ENCODE peak calls at places on chromosomes 3 and 15, in seven cellular contexts. One of them, this sample, is unnamed. For H3K4me1 and H3K36me3, the result is how much of the 10 kb centered on the place peaks cover.

GRCh38 chr3:107431048-107431297 is 53.7 kb downstream of the CCDC54 start:
- DNase-seq in cardiac muscle cell: no peak
- DNase-seq in astrocyte: no peak
- DNase-seq in CD8-positive, alpha-beta T cell: no peak
- DNase-seq in GM23248: no peak
- DNase-seq in testis: peak
- DNase-seq in HepG2: no peak
- DNase-seq in this sample: peak

GRCh38 chr3:194134231-194134756 is 1.7 kb upstream of the HES1 start:
- DNase-seq in GM23248: peak
- DNase-seq in HepG2: no peak
- DNase-seq in CD8-positive, alpha-beta T cell: no peak
- DNase-seq in testis: peak
- DNase-seq in astrocyte: peak
- DNase-seq in cardiac muscle cell: peak
- DNase-seq in this sample: peak

GRCh38 chr3:158827773-158828172 is 25.9 kb downstream of the MFSD1 start:
- DNase-seq in testis: no peak
- DNase-seq in GM23248: no peak
- DNase-seq in astrocyte: no peak
- DNase-seq in HepG2: no peak
- DNase-seq in cardiac muscle cell: no peak
- DNase-seq in CD8-positive, alpha-beta T cell: no peak
- DNase-seq in this sample: no peak

GRCh38 chr15:73873889-73874511 is 636 bp downstream of the TBC1D21 start:
- DNase-seq in HepG2: peak
- DNase-seq in testis: peak
- DNase-seq in GM23248: peak
- DNase-seq in cardiac muscle cell: peak
- DNase-seq in CD8-positive, alpha-beta T cell: no peak
- DNase-seq in astrocyte: peak
- DNase-seq in this sample: peak

GRCh38 chr15:60548101-60548500 is 69.2 kb upstream of the ICE2 start:
- DNase-seq in cardiac muscle cell: no peak
- DNase-seq in GM23248: no peak
- DNase-seq in testis: no peak
- DNase-seq in CD8-positive, alpha-beta T cell: no peak
- DNase-seq in astrocyte: no peak
- DNase-seq in HepG2: no peak
- DNase-seq in this sample: no peak

GRCh38 chr15:68304611-68305337 is 27.2 kb downstream of the FEM1B start:
- DNase-seq in GM23248: no peak
- DNase-seq in cardiac muscle cell: peak
- DNase-seq in CD8-positive, alpha-beta T cell: no peak
- DNase-seq in HepG2: no peak
- DNase-seq in astrocyte: no peak
- DNase-seq in testis: peak
- DNase-seq in this sample: peak

GRCh38 chr15:70090436-70091291 is 7.1 kb downstream of the TLE3 start:
- DNase-seq in cardiac muscle cell: no peak
- DNase-seq in astrocyte: no peak
- DNase-seq in HepG2: no peak
- DNase-seq in testis: no peak
- DNase-seq in GM23248: no peak
- DNase-seq in CD8-positive, alpha-beta T cell: no peak
- DNase-seq in this sample: peak

GRCh38 chr15:65373163-65373651 is 4.6 kb downstream of the IGDCC3 start:
- DNase-seq in astrocyte: no peak
- DNase-seq in GM23248: no peak
- DNase-seq in testis: no peak
- DNase-seq in CD8-positive, alpha-beta T cell: no peak
- DNase-seq in cardiac muscle cell: no peak
- DNase-seq in HepG2: peak
- DNase-seq in this sample: no peak

GRCh38 chr3:30353711-30354467 is 252.5 kb upstream of the TGFBR2 start:
- DNase-seq in CD8-positive, alpha-beta T cell: peak
- DNase-seq in testis: no peak
- DNase-seq in HepG2: no peak
- DNase-seq in GM23248: no peak
- DNase-seq in astrocyte: no peak
- DNase-seq in cardiac muscle cell: no peak
- DNase-seq in this sample: peak

GRCh38 chr3:13235897-13236296 is 162.7 kb upstream of the IQSEC1 start:
- DNase-seq in HepG2: peak
- DNase-seq in cardiac muscle cell: no peak
- DNase-seq in CD8-positive, alpha-beta T cell: no peak
- DNase-seq in astrocyte: no peak
- DNase-seq in testis: peak
- DNase-seq in GM23248: no peak
- DNase-seq in this sample: no peak

GRCh38 chr3:196941846-196942225 is 492 bp downstream of the NCBP2 start:
- DNase-seq in testis: peak
- DNase-seq in CD8-positive, alpha-beta T cell: peak
- DNase-seq in astrocyte: peak
- DNase-seq in HepG2: no peak
- DNase-seq in cardiac muscle cell: peak
- DNase-seq in GM23248: peak
- DNase-seq in this sample: no peak

GRCh38 chr3:56980798-56981390 is 79.6 kb upstream of the SPATA12 start:
- DNase-seq in cardiac muscle cell: no peak
- DNase-seq in CD8-positive, alpha-beta T cell: no peak
- DNase-seq in testis: no peak
- DNase-seq in HepG2: no peak
- DNase-seq in astrocyte: peak
- DNase-seq in GM23248: peak
- DNase-seq in this sample: no peak

GRCh38 chr15:67509918-67510317 is 11.0 kb upstream of the C15orf61 start:
- DNase-seq in HepG2: no peak
- DNase-seq in astrocyte: no peak
- DNase-seq in CD8-positive, alpha-beta T cell: no peak
- DNase-seq in cardiac muscle cell: no peak
- DNase-seq in GM23248: no peak
- DNase-seq in testis: no peak
- DNase-seq in this sample: no peak

GRCh38 chr15:52010633-52011595 is 8.1 kb upstream of the MAPK6 start:
- DNase-seq in testis: no peak
- DNase-seq in cardiac muscle cell: no peak
- DNase-seq in astrocyte: peak
- DNase-seq in GM23248: peak
- DNase-seq in CD8-positive, alpha-beta T cell: no peak
- DNase-seq in HepG2: peak
- DNase-seq in this sample: no peak

GRCh38 chr3:70056081-70056480 is 56.5 kb downstream of the SAMMSON start:
- DNase-seq in HepG2: no peak
- DNase-seq in CD8-positive, alpha-beta T cell: no peak
- DNase-seq in GM23248: no peak
- DNase-seq in astrocyte: no peak
- DNase-seq in testis: no peak
- DNase-seq in cardiac muscle cell: no peak
- DNase-seq in this sample: no peak

GRCh38 chr3:177647876-177648275 is 450.6 kb upstream of the TBL1XR1 start:
- DNase-seq in GM23248: no peak
- DNase-seq in astrocyte: no peak
- DNase-seq in CD8-positive, alpha-beta T cell: no peak
- DNase-seq in HepG2: no peak
- DNase-seq in testis: no peak
- DNase-seq in cardiac muscle cell: no peak
- DNase-seq in this sample: no peak

DNA sequence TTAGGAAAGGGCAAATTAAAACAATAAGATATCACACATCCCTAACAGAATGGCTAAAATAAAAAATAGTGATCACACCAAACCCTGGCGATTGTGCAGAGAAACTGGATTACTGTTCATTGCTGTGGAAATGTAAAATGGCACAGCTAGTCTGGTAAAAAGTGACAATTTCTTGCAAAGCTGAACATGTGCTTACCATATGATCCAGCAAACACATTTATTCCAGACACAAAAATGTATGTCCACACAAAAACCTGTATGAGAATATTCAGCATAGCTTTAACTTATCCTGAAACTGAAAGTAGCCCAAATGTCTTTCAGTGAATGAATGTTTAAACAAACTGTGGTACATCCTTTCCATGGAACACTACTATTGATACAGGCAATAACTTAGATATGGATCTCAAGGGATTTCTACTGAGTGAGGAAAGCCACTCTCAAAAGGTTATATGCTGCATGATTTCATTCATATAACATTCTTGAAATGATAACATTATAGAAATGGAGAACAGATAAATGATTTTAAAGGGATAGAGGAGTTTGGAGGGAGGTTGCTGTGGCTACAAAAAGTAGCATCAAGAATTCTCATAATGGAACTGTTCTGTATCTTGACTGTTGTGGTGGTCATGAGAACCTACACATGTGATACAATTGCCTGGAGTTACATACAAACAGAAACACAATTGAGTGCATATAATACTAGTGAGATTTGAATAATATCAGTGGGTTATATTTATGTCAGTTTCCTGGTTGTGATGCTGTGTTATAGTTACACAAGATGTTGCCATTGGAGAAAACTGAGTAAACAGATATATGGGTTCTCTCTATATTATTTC is 70.7 kb upstream of the DPH6 start:
- DNase-seq in astrocyte: no peak
- DNase-seq in HepG2: no peak
- DNase-seq in testis: no peak
- DNase-seq in CD8-positive, alpha-beta T cell: no peak
- DNase-seq in GM23248: no peak
- DNase-seq in cardiac muscle cell: no peak
- DNase-seq in this sample: no peak
- H3K4me1 ChIP-seq in astrocyte: under half
- H3K4me1 ChIP-seq in HepG2: under half
- H3K4me1 ChIP-seq in testis: under half
- H3K4me1 ChIP-seq in CD8-positive, alpha-beta T cell: under half
- H3K4me1 ChIP-seq in GM23248: under half
- H3K4me1 ChIP-seq in cardiac muscle cell: under half
- H3K4me1 ChIP-seq in this sample: under half

GRCh38 chr15:30904812-30905211 is 1.1 kb downstream of the FAN1 start:
- DNase-seq in astrocyte: no peak
- DNase-seq in testis: no peak
- DNase-seq in GM23248: no peak
- DNase-seq in CD8-positive, alpha-beta T cell: no peak
- DNase-seq in cardiac muscle cell: no peak
- DNase-seq in HepG2: no peak
- DNase-seq in this sample: no peak

GRCh38 chr15:30906366-30906765 is 2.7 kb downstream of the FAN1 start:
- DNase-seq in astrocyte: no peak
- DNase-seq in CD8-positive, alpha-beta T cell: no peak
- DNase-seq in HepG2: no peak
- DNase-seq in testis: no peak
- DNase-seq in GM23248: no peak
- DNase-seq in cardiac muscle cell: no peak
- DNase-seq in this sample: no peak

GRCh38 chr15:30905821-30906220 is 2.1 kb downstream of the FAN1 start:
- DNase-seq in HepG2: no peak
- DNase-seq in astrocyte: no peak
- DNase-seq in cardiac muscle cell: peak
- DNase-seq in CD8-positive, alpha-beta T cell: no peak
- DNase-seq in testis: peak
- DNase-seq in GM23248: no peak
- DNase-seq in this sample: no peak

GRCh38 chr15:30903497-30904187 is at the start of gene FAN1:
- DNase-seq in CD8-positive, alpha-beta T cell: peak
- DNase-seq in testis: peak
- DNase-seq in HepG2: peak
- DNase-seq in GM23248: peak
- DNase-seq in astrocyte: peak
- DNase-seq in cardiac muscle cell: peak
- DNase-seq in this sample: peak

DNA sequence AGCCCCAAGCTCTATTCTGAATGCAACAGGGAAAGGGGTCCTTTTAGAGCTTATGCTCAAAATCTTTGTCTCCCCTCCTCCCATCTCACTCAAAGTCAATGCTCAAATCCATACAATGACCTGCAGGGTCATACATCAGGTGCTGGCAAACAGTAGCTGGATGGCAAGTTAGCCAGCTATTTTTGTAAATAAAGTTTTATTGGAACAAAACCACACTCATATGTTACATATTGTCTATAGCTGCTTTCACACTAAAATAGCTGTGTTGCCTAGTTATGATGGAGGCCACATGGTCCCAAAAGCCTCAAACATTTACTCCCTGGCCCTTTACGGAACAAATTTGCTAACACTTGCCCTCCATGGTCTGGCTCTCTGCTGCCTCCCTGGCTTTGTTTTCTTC is 1.8 kb upstream of the FAN1 start:
- DNase-seq in GM23248: no peak
- DNase-seq in testis: no peak
- DNase-seq in cardiac muscle cell: no peak
- DNase-seq in CD8-positive, alpha-beta T cell: no peak
- DNase-seq in HepG2: no peak
- DNase-seq in astrocyte: no peak
- DNase-seq in this sample: no peak
- H3K27ac ChIP-seq in GM23248: no peak
- H3K27ac ChIP-seq in testis: no peak
- H3K27ac ChIP-seq in cardiac muscle cell: no peak
- H3K27ac ChIP-seq in CD8-positive, alpha-beta T cell: no peak
- H3K27ac ChIP-seq in HepG2: no peak
- H3K27ac ChIP-seq in astrocyte: no peak
- H3K27ac ChIP-seq in this sample: no peak

DNA sequence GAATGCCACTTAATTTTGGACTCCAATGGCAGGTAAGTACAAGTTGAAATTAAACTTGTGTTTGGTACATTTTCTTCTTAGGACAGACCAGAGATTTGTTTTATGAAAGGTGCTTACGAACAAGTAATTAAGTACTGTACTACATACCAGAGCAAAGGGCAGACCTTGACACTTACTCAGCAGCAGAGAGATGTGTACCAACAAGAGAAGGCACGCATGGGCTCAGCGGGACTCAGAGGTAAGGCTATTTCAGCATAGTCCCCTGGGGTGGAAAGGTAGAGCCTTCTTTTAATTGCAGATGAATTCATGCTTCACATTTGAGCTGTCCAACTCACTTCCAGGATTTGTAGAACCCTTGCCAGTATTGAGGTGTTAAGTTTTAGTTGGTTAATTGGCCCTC is 51.4 kb downstream of the ASTE1 start:
- DNase-seq in HepG2: no peak
- DNase-seq in cardiac muscle cell: no peak
- DNase-seq in CD8-positive, alpha-beta T cell: no peak
- DNase-seq in testis: no peak
- DNase-seq in astrocyte: no peak
- DNase-seq in GM23248: no peak
- DNase-seq in this sample: no peak
- H3K36me3 ChIP-seq in HepG2: under half
- H3K36me3 ChIP-seq in cardiac muscle cell: under half
- H3K36me3 ChIP-seq in CD8-positive, alpha-beta T cell: under half
- H3K36me3 ChIP-seq in testis: under half
- H3K36me3 ChIP-seq in astrocyte: under half
- H3K36me3 ChIP-seq in GM23248: under half
- H3K36me3 ChIP-seq in this sample: under half

DNA sequence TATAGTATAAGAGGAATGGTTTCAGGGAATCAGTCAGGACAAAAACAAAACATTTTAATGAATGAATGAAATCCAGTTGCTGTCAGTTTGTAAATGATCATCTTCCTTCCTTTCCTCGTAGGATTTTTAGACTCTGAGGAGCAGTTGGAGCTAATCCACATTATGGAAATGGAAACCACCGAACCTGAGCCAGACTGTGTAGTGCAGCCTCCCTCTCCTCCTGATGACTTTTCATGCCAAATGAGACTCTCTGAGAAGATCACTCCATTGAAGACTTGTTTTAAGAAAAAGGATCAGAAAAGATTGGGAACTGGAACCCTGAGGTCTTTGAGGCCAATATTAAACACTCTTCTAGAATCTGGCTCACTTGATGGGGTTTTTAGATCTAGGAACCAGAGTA is 3.1 kb downstream of the TIPARP start:
- DNase-seq in GM23248: peak
- DNase-seq in astrocyte: no peak
- DNase-seq in testis: no peak
- DNase-seq in CD8-positive, alpha-beta T cell: no peak
- DNase-seq in HepG2: no peak
- DNase-seq in cardiac muscle cell: no peak
- DNase-seq in this sample: no peak
- H3K4me1 ChIP-seq in GM23248: half or more
- H3K4me1 ChIP-seq in astrocyte: under half
- H3K4me1 ChIP-seq in testis: under half
- H3K4me1 ChIP-seq in CD8-positive, alpha-beta T cell: half or more
- H3K4me1 ChIP-seq in HepG2: half or more
- H3K4me1 ChIP-seq in cardiac muscle cell: half or more
- H3K4me1 ChIP-seq in this sample: under half

This sample was measured in Peyer's patch.